ENCODE peak calls at places on chromosomes 12 and 14, in four cellular contexts. E is IMR-90, D is mesendoderm, T is H9. Y is an unnamed sample. For H3K4me1, the result is how much of the 10 kb centered on the place peaks cover.

GRCh38 chr12:131274061-131274460 is 320.4 kb downstream of the ADGRD1 start:
- DNase-seq in E (no peak), D (no peak), T (no peak), Y (no peak)

GRCh38 chr12:31594681-31595080 is 3.7 kb upstream of the DENND5B start:
- DNase-seq in E (peak), D (peak), T (no peak), Y (peak)

GRCh38 chr12:19014243-19014642 is 115.3 kb upstream of the PLEKHA5 start:
- DNase-seq in E (peak), D (no peak), T (no peak), Y (no peak)

GRCh38 chr12:57196439-57196838 is 20.2 kb upstream of the NXPH4 start:
- DNase-seq in E (no peak), D (no peak), T (no peak), Y (no peak)

GRCh38 chr14:69612014-69612758 is 790 bp downstream of the SUSD6 start:
- DNase-seq in E (peak), D (peak), T (no peak), Y (no peak)

GRCh38 chr12:11321980-11322379 is 11.7 kb upstream of the PRB4 start:
- DNase-seq in E (no peak), D (no peak), T (no peak), Y (no peak)

GRCh38 chr12:7058163-7058845 is 2.2 kb upstream of the C1S start:
- DNase-seq in E (no peak), D (no peak), T (no peak), Y (peak)

GRCh38 chr12:109458771-109459208 is 18.3 kb downstream of the KCTD10 start:
- DNase-seq in E (peak), D (peak), T (peak), Y (no peak)

GRCh38 chr14:24681056-24681455 is 47.1 kb upstream of the GZMB start:
- DNase-seq in E (no peak), D (no peak), T (no peak), Y (no peak)

GRCh38 chr12:52054838-52055741 is 3.8 kb downstream of the NR4A1 start:
- DNase-seq in E (peak), D (no peak), T (no peak), Y (no peak)

GRCh38 chr14:51959928-51960327 is 29.4 kb upstream of the RTRAF start:
- DNase-seq in E (no peak), D (no peak), T (no peak), Y (no peak)

GRCh38 chr14:101843665-101844064 is 82.2 kb downstream of the PPP2R5C start:
- DNase-seq in E (no peak), D (peak), T (no peak), Y (no peak)

GRCh38 chr12:54352891-54353874 is 11.1 kb downstream of the GPR84 start:
- DNase-seq in E (peak), D (no peak), T (peak), Y (no peak)

GRCh38 chr14:69755784-69756183 is 11.2 kb upstream of the SRSF5 start:
- DNase-seq in E (no peak), D (no peak), T (no peak), Y (no peak)

GRCh38 chr14:75196468-75196867 is 20.1 kb upstream of the TMED10 start:
- DNase-seq in E (no peak), D (no peak), T (no peak), Y (no peak)

GRCh38 chr14:24960816-24961215 is 89.1 kb downstream of the STXBP6 start:
- DNase-seq in E (peak), D (no peak), T (no peak), Y (no peak)

GRCh38 chr12:14948672-14949071 is 10.3 kb upstream of the ERP27 start:
- DNase-seq in E (peak), D (peak), T (no peak), Y (no peak)

GRCh38 chr14:32635103-32635719 is 303.5 kb upstream of the NPAS3 start:
- DNase-seq in E (peak), D (peak), T (no peak), Y (peak)

GRCh38 chr14:34920339-34920738 is 45.2 kb upstream of the BAZ1A start:
- DNase-seq in E (peak), D (no peak), T (no peak), Y (no peak)

GRCh38 chr14:34837801-34838322 is 37.3 kb downstream of the BAZ1A start:
- DNase-seq in E (no peak), D (no peak), T (no peak), Y (no peak)

GRCh38 chr14:51855234-51855633 is 5.2 kb upstream of the GNG2 start:
- DNase-seq in E (peak), D (no peak), T (no peak), Y (no peak)

GRCh38 chr12:52231305-52232232 is 1.5 kb upstream of the KRT7 start:
- DNase-seq in E (no peak), D (no peak), T (no peak), Y (peak)

GRCh38 chr12:52089491-52089890 is 10.0 kb downstream of the SMIM41 start:
- DNase-seq in E (no peak), D (no peak), T (no peak), Y (no peak)

GRCh38 chr12:123067654-123068053 is 83.2 kb downstream of the PITPNM2 start:
- DNase-seq in E (no peak), D (no peak), T (no peak), Y (no peak)

GRCh38 chr12:60830381-60830780 is 1234.6 kb downstream of the SLC16A7 start:
- DNase-seq in E (peak), D (no peak), T (no peak), Y (no peak)

GRCh38 chr12:111673503-111673902 is 12.3 kb downstream of the BRAP start:
- DNase-seq in E (peak), D (peak), T (no peak), Y (peak)

GRCh38 chr14:72801381-72801812 is 92.5 kb downstream of the DPF3 start:
- DNase-seq in E (peak), D (no peak), T (no peak), Y (peak)

GRCh38 chr12:3489057-3489456 is 1.9 kb upstream of the PRMT8 start:
- DNase-seq in E (no peak), D (no peak), T (no peak), Y (no peak)

GRCh38 chr12:62861586-62861985 is 73.4 kb downstream of the PPM1H start:
- DNase-seq in E (no peak), D (no peak), T (no peak), Y (no peak)

GRCh38 chr12:121781751-121782615 is 11.5 kb downstream of the RHOF start:
- DNase-seq in E (peak), D (no peak), T (peak), Y (no peak)

GRCh38 chr12:9040484-9041186 is 51.3 kb downstream of the KLRG1 start:
- DNase-seq in E (no peak), D (no peak), T (no peak), Y (no peak)

GRCh38 chr12:68796399-68796798 is 11.6 kb upstream of the MDM2 start:
- DNase-seq in E (no peak), D (no peak), T (no peak), Y (no peak)

GRCh38 chr12:26576266-26576665 is 256.7 kb downstream of the ITPR2 start:
- DNase-seq in E (no peak), D (no peak), T (no peak), Y (no peak)

GRCh38 chr12:128644664-128645296 is 179.0 kb downstream of the SLC15A4 start:
- DNase-seq in E (no peak), D (peak), T (peak), Y (no peak)

GRCh38 chr14:90569606-90570462 is 173.0 kb downstream of the CALM1 start:
- DNase-seq in E (no peak), D (peak), T (no peak), Y (no peak)
- H3K18ac ChIP-seq in E (no peak), D (no peak), T (no peak), Y (no peak)

GRCh38 chr14:67480011-67480410 is 8.5 kb downstream of the TMEM229B start:
- DNase-seq in E (no peak), D (no peak), T (no peak), Y (no peak)
- H3K4me2 ChIP-seq in E (no peak), D (no peak), T (no peak), Y (no peak)

GRCh38 chr14:71668186-71668912 is 263.9 kb upstream of the RGS6 start:
- DNase-seq in E (peak), D (no peak), T (no peak), Y (no peak)
- H3K4me1 ChIP-seq in E (under half), D (under half), T (under half), Y (under half)

GRCh38 chr12:67647547-67648305 is 819 bp upstream of the DYRK2 start:
- DNase-seq in E (peak), D (peak), T (peak), Y (peak)
- H3K18ac ChIP-seq in E (no peak), D (peak), T (peak), Y (peak)

DNA sequence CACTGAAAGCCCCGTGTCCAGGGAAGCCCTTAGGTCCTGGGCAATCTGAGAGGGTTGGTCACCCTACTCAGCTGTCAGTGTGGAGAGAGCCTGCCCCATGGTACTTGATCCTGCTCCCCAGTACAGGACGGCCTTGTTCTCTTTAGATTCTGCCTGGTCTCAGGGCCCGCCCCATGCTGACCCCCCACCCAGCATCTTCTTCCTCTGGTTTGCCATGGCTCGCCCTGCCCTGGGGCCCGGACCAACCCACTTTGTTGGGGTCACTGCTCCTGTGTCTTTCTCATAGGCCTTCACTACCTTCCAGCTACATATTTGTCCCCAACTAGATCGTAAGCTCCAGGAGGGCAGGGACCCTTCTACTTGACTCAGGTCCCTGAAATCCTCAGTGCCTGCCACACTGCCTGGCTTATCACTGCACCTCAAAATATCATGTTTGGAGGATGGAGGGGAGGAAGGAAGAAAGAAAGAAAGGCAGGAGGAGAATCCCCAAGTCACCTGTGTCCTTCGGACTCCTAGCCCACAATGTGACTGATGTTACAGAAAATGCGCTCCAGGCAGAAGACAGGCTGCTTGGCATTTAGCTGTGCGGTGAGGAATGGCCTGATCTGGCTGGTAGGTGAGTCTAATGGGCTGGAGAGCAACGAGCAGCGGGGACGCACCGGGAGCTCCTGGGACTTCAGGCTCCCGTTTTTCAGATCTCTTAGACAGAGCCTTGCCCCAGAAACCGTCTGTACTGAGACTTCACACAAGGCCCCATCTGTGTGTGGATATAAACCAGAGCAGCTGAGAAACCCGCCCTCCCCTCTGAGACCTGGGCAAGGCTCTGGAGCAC is 66.1 kb downstream of the C14orf132 start:
- DNase-seq in E (no peak), D (no peak), T (no peak), Y (peak)
- H3K4me2 ChIP-seq in E (no peak), D (no peak), T (no peak), Y (no peak)

DNA sequence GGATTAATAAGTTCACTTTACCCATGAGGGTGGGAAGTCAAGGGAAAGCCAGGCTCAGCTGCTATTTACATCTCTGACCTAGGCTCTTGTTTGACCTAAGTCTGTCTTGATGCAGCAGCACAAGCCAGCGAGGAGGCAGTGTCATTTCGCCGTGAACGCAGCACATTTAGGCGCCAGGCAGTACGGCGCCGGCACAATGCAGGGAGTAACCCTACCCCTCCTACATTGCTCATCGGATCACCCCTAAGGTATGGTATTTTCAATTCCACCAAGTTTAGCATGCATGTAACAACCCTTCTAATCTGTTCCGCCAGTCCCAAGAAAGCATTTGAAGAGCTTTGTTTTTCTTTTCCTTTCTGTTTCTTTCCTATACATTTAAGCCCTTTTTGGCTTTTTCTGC is 81.2 kb downstream of the PCNX1 start:
- DNase-seq in E (no peak), D (no peak), T (no peak), Y (no peak)
- H3K4me1 ChIP-seq in E (under half), D (under half), T (under half), Y (under half)

GRCh38 chr14:91417134-91417982 is at the start of gene CCDC88C:
- DNase-seq in E (no peak), D (peak), T (peak), Y (peak)
- H3K18ac ChIP-seq in E (no peak), D (peak), T (peak), Y (peak)